ENCODE peak calls at places on chromosome 9, in six cellular contexts. B, Y, H, A, X and K are unnamed samples.

GRCh38 chr9:100426194-100426531 is 780 bp upstream of the MSANTD3 start:
- DNase-seq in A (no peak), H (no peak), Y (no peak), B (no peak), X (no peak), K (no peak)

GRCh38 chr9:36763778-36764177 is 191.1 kb downstream of the MELK start:
- DNase-seq in Y (no peak), X (no peak), H (no peak), B (no peak), A (no peak), K (no peak)

GRCh38 chr9:33742051-33742450 is 53.3 kb upstream of the PRSS3 start:
- DNase-seq in A (no peak), X (no peak), H (no peak), B (no peak), Y (no peak), K (no peak)

GRCh38 chr9:131271506-131271931 is 4.8 kb downstream of the FAM78A start:
- DNase-seq in Y (peak), A (no peak), H (no peak), B (no peak), X (no peak), K (no peak)

GRCh38 chr9:108476574-108476973 is 379.2 kb downstream of the ACTL7B start:
- DNase-seq in B (no peak), Y (no peak), H (no peak), A (no peak), X (peak), K (no peak)

GRCh38 chr9:134210511-134210907 is 46.1 kb upstream of the RNU6ATAC start:
- DNase-seq in H (no peak), B (no peak), X (no peak), Y (no peak), A (no peak), K (no peak)

GRCh38 chr9:127295005-127295404 is 30.4 kb downstream of the GARNL3 start:
- DNase-seq in H (no peak), B (no peak), A (no peak), Y (no peak), X (no peak), K (peak)

GRCh38 chr9:37675661-37676060 is 24.9 kb downstream of the FRMPD1 start:
- DNase-seq in H (no peak), B (no peak), A (no peak), Y (no peak), X (no peak), K (no peak)

GRCh38 chr9:4375424-4376195 is 75.7 kb upstream of the GLIS3 start:
- DNase-seq in H (no peak), B (no peak), X (peak), Y (no peak), A (no peak), K (peak)

GRCh38 chr9:115030006-115030405 is 88.0 kb downstream of the TNC start:
- DNase-seq in X (no peak), A (no peak), H (no peak), Y (no peak), B (no peak), K (no peak)

GRCh38 chr9:128689293-128689770 is 310 bp downstream of the SET start:
- DNase-seq in A (peak), X (no peak), H (peak), Y (peak), B (peak), K (no peak)

GRCh38 chr9:28212979-28213378 is 639.7 kb upstream of the C9orf72 start:
- DNase-seq in Y (no peak), B (no peak), H (no peak), A (no peak), X (peak), K (no peak)

GRCh38 chr9:135463140-135463539 is 16.4 kb upstream of the PPP1R26 start:
- DNase-seq in H (no peak), Y (no peak), B (no peak), A (no peak), X (peak), K (no peak)

GRCh38 chr9:128494743-128495124 is 9.8 kb upstream of the GLE1 start:
- DNase-seq in B (no peak), X (no peak), A (no peak), Y (no peak), H (no peak), K (no peak)

GRCh38 chr9:133842721-133843227 is 104.6 kb upstream of the SARDH start:
- DNase-seq in A (no peak), Y (no peak), B (no peak), H (no peak), X (no peak), K (no peak)

GRCh38 chr9:72315510-72316287 is 49.3 kb downstream of the ZFAND5 start:
- DNase-seq in H (no peak), A (no peak), X (peak), Y (no peak), B (peak), K (no peak)

GRCh38 chr9:121388140-121388925 is 18.3 kb upstream of the STOM start:
- DNase-seq in H (no peak), A (no peak), B (no peak), X (peak), Y (no peak), K (no peak)

GRCh38 chr9:121394292-121394691 is 24.2 kb upstream of the STOM start:
- DNase-seq in Y (no peak), H (no peak), X (peak), B (no peak), A (no peak), K (no peak)

GRCh38 chr9:121395558-121395957 is 25.5 kb upstream of the STOM start:
- DNase-seq in Y (no peak), X (no peak), H (no peak), A (no peak), B (no peak), K (no peak)

GRCh38 chr9:121390372-121390771 is 20.3 kb upstream of the STOM start:
- DNase-seq in Y (no peak), A (no peak), B (no peak), X (no peak), H (no peak), K (no peak)

DNA sequence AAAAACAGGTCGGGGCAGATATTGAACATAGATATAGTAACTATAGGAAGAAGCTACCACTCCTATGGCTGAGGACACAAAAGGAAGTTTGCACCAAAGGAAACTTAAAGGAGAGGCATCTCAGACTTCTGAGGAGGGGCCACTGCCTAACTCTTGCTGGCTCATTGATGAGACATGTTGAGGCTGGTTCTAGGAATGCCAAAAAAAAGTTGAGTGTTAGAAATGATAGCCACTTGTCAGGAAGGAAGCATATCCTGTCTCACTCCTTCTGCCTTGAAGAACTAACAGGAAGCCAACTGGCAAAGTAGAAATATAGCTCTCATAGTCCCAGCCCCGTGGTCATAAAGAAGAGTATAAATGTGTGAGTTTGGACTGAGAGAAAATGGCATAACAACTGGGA is 23.3 kb upstream of the STOM start:
- DNase-seq in B (no peak), Y (no peak), H (no peak), A (no peak), X (peak), K (no peak)
- TF ChIP-seq POLR2A in B (no peak), Y (no peak), H (no peak), A (no peak), X (no peak), K (no peak)

GRCh38 chr9:6739218-6739617 is 18.6 kb upstream of the KDM4C start:
- DNase-seq in Y (no peak), H (no peak), X (peak), B (no peak), A (no peak), K (no peak)
- TF ChIP-seq CTCF in Y (no peak), H (peak), X (peak), B (no peak), A (peak), K (no peak)

GRCh38 chr9:22446950-22447606 is 454 bp downstream of the DMRTA1 start:
- DNase-seq in Y (peak), X (peak), H (peak), B (peak), A (peak), K (no peak)

GRCh38 chr9:22440841-22441240 is 5.8 kb upstream of the DMRTA1 start:
- DNase-seq in H (no peak), X (no peak), B (no peak), Y (no peak), A (no peak), K (no peak)

GRCh38 chr9:22447607-22448305 is 1.1 kb downstream of the DMRTA1 start:
- DNase-seq in X (no peak), H (peak), B (no peak), Y (no peak), A (no peak), K (no peak)

GRCh38 chr9:22452415-22453010 is 5.9 kb downstream of the DMRTA1 start:
- DNase-seq in B (peak), A (peak), X (peak), H (peak), Y (no peak), K (no peak)

GRCh38 chr9:22446589-22446949 is at the start of gene DMRTA1:
- DNase-seq in Y (peak), H (peak), B (peak), X (peak), A (peak), K (peak)
- H3K4me3 ChIP-seq in Y (peak), H (peak), B (peak), X (peak), A (peak), K (peak)

GRCh38 chr9:136849038-136849959 is at the start of gene PHPT1:
- DNase-seq in B (peak), H (peak), A (peak), X (peak), Y (peak), K (peak)

GRCh38 chr9:136852664-136853595 is 784 bp downstream of the MAMDC4 start:
- DNase-seq in B (no peak), A (peak), Y (peak), H (peak), X (no peak), K (no peak)

GRCh38 chr9:136849960-136850865 is 1.0 kb downstream of the PHPT1 start:
- DNase-seq in H (no peak), A (no peak), X (no peak), Y (no peak), B (no peak), K (no peak)

GRCh38 chr9:136851941-136852663 is at the start of gene MAMDC4:
- DNase-seq in B (peak), A (peak), X (no peak), Y (peak), H (peak), K (no peak)

DNA sequence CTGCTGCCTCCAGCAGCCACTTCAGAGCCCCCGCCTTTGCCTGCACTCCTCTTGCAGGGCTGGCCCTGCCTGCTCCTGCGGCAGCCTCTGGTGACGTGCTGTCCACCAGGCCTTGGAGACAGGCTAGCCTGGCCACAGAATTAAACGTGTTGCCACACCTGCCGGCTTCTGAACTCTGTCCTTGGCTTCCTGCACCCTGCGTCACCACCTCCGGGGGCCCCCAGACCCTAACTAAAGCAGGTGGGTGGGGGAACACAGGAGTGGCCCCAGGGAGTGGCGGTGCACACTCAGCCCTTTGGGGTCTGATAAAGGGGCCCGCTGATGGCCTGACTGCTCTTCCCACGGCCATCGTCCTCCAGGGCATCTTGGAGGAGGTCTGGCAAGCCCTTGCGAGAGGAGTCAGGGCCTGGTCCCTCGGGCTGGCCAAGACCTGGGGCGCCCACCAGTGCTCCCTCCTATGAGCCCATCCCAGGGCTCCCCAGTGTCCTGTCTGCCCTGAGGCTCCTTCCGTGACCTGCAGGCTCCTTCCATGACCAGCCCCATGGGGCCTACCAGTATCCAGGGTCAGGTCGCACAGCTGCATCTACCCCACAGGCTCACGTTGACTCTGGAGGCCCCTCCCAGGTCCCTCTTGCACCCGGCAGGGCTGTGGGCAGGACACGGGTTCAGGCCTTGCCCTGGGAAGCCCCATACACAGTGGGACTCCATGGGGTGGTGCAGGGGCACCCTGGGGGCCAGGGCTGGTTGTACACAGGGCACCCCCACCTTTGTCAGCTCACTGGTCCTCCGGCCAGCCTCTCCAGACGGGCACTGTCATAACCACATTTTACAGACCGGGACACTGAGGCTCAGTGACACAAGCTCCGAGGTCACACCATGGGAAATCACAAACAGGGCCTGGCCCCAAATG is 1.0 kb upstream of the MAMDC4 start:
- DNase-seq in A (no peak), Y (peak), H (no peak), X (no peak), B (no peak), K (no peak)
- TF ChIP-seq POLR2A in A (no peak), Y (no peak), H (no peak), X (no peak), B (no peak), K (no peak)

GRCh38 chr9:98202252-98202651 is 9.8 kb upstream of the CORO2A start:
- DNase-seq in Y (no peak), A (no peak), B (no peak), X (no peak), H (no peak), K (no peak)

GRCh38 chr9:98204692-98205091 is 12.3 kb upstream of the CORO2A start:
- DNase-seq in X (no peak), B (no peak), A (no peak), H (no peak), Y (no peak), K (no peak)

GRCh38 chr9:98201102-98201501 is 8.7 kb upstream of the CORO2A start:
- DNase-seq in Y (no peak), H (no peak), A (no peak), B (no peak), X (no peak), K (no peak)

GRCh38 chr9:98201749-98202148 is 9.3 kb upstream of the CORO2A start:
- DNase-seq in X (no peak), A (no peak), Y (no peak), B (no peak), H (peak), K (no peak)

GRCh38 chr9:98203153-98203552 is 10.7 kb upstream of the CORO2A start:
- DNase-seq in B (no peak), Y (no peak), H (no peak), A (no peak), X (no peak), K (no peak)
- TF ChIP-seq CTCF in B (no peak), Y (no peak), H (no peak), A (no peak), X (no peak), K (no peak)

DNA sequence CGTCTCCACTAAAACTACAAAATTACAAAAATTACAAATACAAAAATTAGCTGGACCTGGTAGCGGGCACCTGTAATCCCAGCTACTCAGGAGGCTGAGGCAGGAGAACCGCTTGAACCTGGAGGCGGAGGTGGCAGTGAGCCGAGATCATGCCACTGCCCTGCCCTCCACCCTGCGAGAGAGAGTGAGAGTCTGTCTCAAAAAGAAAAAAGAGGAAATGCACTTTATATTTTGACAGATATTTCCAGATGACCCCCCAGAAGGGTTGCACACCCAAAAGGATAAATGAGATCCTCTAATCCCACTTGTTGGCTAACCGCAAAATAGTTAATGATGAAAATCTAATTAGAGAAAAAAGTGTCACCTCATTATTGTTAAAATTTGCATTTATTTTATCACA is 2.2 kb downstream of the HSDL2 start:
- DNase-seq in B (no peak), H (no peak), Y (no peak), A (no peak), X (no peak), K (no peak)
- H3K4me3 ChIP-seq in B (no peak), H (no peak), Y (no peak), A (no peak), X (no peak), K (no peak)